ENCODE peak calls at places on chromosomes 3 and 15, in five cellular contexts. R is HCT116, P is hepatocyte, Q is ovary, T is astrocyte of the spinal cord. J is an unnamed sample.

GRCh38 chr15:94056314-94056713 is 175.0 kb upstream of the MCTP2 start:
- DNase-seq in Q (no peak), T (peak; percentile 84), R (no peak), P (no peak), J (no peak)

GRCh38 chr3:61595826-61596225 is 34.5 kb downstream of the PTPRG start:
- DNase-seq in Q (no peak), T (no peak), R (no peak), P (no peak), J (no peak)

GRCh38 chr3:110816008-110816407 is 255.6 kb upstream of the NECTIN3 start:
- DNase-seq in T (no peak), Q (no peak), P (no peak), R (peak; percentile 3), J (no peak)

GRCh38 chr3:65436580-65436979 is 602.1 kb downstream of the MAGI1 start:
- DNase-seq in Q (no peak), R (no peak), P (peak; percentile 15), T (peak; percentile 6), J (peak; percentile 41)

GRCh38 chr3:64489361-64490044 is 198.3 kb downstream of the ADAMTS9 start:
- DNase-seq in P (peak; percentile 89), Q (peak; percentile 69), T (no peak), R (no peak), J (no peak)

GRCh38 chr3:169579086-169579485 is 84.4 kb downstream of the MECOM start:
- DNase-seq in R (no peak), T (no peak), P (no peak), Q (no peak), J (no peak)

GRCh38 chr3:188583476-188584161 is 429.7 kb downstream of the LPP start:
- DNase-seq in R (no peak), Q (no peak), P (peak; percentile 34), T (no peak), J (no peak)

GRCh38 chr3:147904421-147904820 is 495.3 kb downstream of the ZIC1 start:
- DNase-seq in Q (no peak), T (no peak), P (no peak), R (no peak), J (no peak)

GRCh38 chr3:101268987-101269386 is 51.4 kb downstream of the IMPG2 start:
- DNase-seq in T (no peak), P (no peak), R (no peak), Q (no peak), J (no peak)

GRCh38 chr15:98799461-98799971 is 151.2 kb downstream of the IGF1R start:
- DNase-seq in P (peak; percentile 41), Q (no peak), T (peak; percentile 32), R (no peak), J (peak; percentile 77)

GRCh38 chr3:107604057-107604802 is 81.5 kb downstream of the BBX start:
- DNase-seq in P (no peak), T (peak; percentile 44), Q (no peak), R (no peak), J (no peak)

GRCh38 chr3:38650248-38650940 is 907 bp upstream of the SCN5A start:
- DNase-seq in P (no peak), R (no peak), Q (no peak), T (no peak), J (no peak)

GRCh38 chr3:49518441-49518840 is 35.8 kb upstream of the BSN start:
- DNase-seq in R (no peak), Q (no peak), T (no peak), P (no peak), J (no peak)

GRCh38 chr15:76147906-76148553 is 88.2 kb downstream of the TMEM266 start:
- DNase-seq in R (peak; percentile 12), Q (peak; percentile 41), T (peak; percentile 18), P (peak; percentile 79), J (peak; percentile 67)

GRCh38 chr15:63212050-63212973 is 22.9 kb downstream of the RAB8B start:
- DNase-seq in P (peak; percentile 30), T (peak; percentile 34), R (no peak), Q (no peak), J (peak; percentile 18)

GRCh38 chr3:25442486-25442885 is 14.4 kb downstream of the RARB start:
- DNase-seq in P (no peak), T (no peak), R (no peak), Q (no peak), J (no peak)

GRCh38 chr15:79209690-79210089 is 72.8 kb upstream of the ANKRD34C start:
- DNase-seq in R (no peak), Q (no peak), P (peak; percentile 14), T (no peak), J (no peak)

GRCh38 chr3:13134879-13135206 is 61.6 kb upstream of the IQSEC1 start:
- DNase-seq in P (no peak), R (no peak), Q (no peak), T (no peak), J (no peak)

GRCh38 chr15:39788108-39788507 is 5.5 kb upstream of the FSIP1 start:
- DNase-seq in P (no peak), R (no peak), Q (no peak), T (peak; percentile 41), J (no peak)

GRCh38 chr3:36512561-36512960 is 132.3 kb downstream of the STAC start:
- DNase-seq in P (no peak), R (no peak), T (no peak), Q (no peak), J (no peak)

GRCh38 chr15:71746719-71747118 is 63.6 kb upstream of the NR2E3 start:
- DNase-seq in Q (no peak), T (no peak), P (no peak), R (no peak), J (no peak)

GRCh38 chr15:55514414-55514850 is 6.4 kb upstream of the DNAAF4 start:
- DNase-seq in Q (no peak), P (no peak), R (no peak), T (no peak), J (no peak)

GRCh38 chr15:38073278-38073930 is 139.0 kb downstream of the TMCO5A start:
- DNase-seq in R (peak; percentile 28), P (peak; percentile 28), Q (peak; percentile 53), T (peak; percentile 63), J (no peak)

GRCh38 chr3:38722760-38723568 is 73.5 kb upstream of the SCN5A start:
- DNase-seq in P (no peak), R (no peak), T (peak; percentile 55), Q (no peak), J (no peak)

GRCh38 chr3:187290561-187290960 is 976 bp downstream of the MASP1 start:
- DNase-seq in P (no peak), Q (no peak), R (no peak), T (no peak), J (no peak)

GRCh38 chr3:33007776-33008175 is 56.3 kb downstream of the CCR4 start:
- DNase-seq in Q (no peak), R (no peak), P (no peak), T (no peak), J (no peak)

GRCh38 chr3:119297169-119297568 is 3.0 kb downstream of the ARHGAP31 start:
- DNase-seq in P (no peak), T (peak; percentile 55), Q (peak; percentile 17), R (no peak), J (no peak)

GRCh38 chr15:64187396-64188191 is 24.8 kb upstream of the PPIB start:
- DNase-seq in T (no peak), P (no peak), Q (no peak), R (no peak), J (no peak)

GRCh38 chr3:43914269-43914668 is 223.5 kb downstream of the ABHD5 start:
- DNase-seq in Q (no peak), P (no peak), T (no peak), R (no peak), J (no peak)
- TF ChIP-seq CTCF in Q (no peak), P (no peak), T (no peak), R (no peak), J (no peak)

GRCh38 chr3:44932271-44932670 is 43.7 kb downstream of the ZDHHC3 start:
- DNase-seq in R (no peak), P (no peak), T (no peak), Q (no peak), J (no peak)

GRCh38 chr3:44929782-44930181 is 46.2 kb downstream of the ZDHHC3 start:
- DNase-seq in P (no peak), R (no peak), T (no peak), Q (no peak), J (no peak)

GRCh38 chr3:44932986-44933944 is 42.7 kb downstream of the ZDHHC3 start:
- DNase-seq in Q (no peak), T (no peak), P (no peak), R (no peak), J (no peak)

GRCh38 chr3:44931791-44932190 is 44.2 kb downstream of the ZDHHC3 start:
- DNase-seq in T (no peak), Q (no peak), R (no peak), P (no peak), J (no peak)

GRCh38 chr3:44930911-44931310 is 45.1 kb downstream of the ZDHHC3 start:
- DNase-seq in R (no peak), P (no peak), T (no peak), Q (no peak), J (no peak)
- H3K4me3 ChIP-seq in R (no peak overlapping the region), P (no peak overlapping the region), T (no peak overlapping the region), Q (no peak overlapping the region), J (no peak overlapping the region)

GRCh38 chr3:43748179-43748578 is 57.4 kb downstream of the ABHD5 start:
- DNase-seq in Q (no peak), R (no peak), T (peak; percentile 38), P (no peak), J (no peak)

GRCh38 chr3:43747641-43748040 is 56.9 kb downstream of the ABHD5 start:
- DNase-seq in Q (no peak), T (no peak), P (no peak), R (no peak), J (no peak)

GRCh38 chr3:43737001-43737440 is 46.3 kb downstream of the ABHD5 start:
- DNase-seq in T (no peak), Q (no peak), R (no peak), P (peak; percentile 38), J (no peak)

GRCh38 chr3:43738305-43738704 is 47.6 kb downstream of the ABHD5 start:
- DNase-seq in R (no peak), Q (no peak), T (no peak), P (no peak), J (no peak)

DNA sequence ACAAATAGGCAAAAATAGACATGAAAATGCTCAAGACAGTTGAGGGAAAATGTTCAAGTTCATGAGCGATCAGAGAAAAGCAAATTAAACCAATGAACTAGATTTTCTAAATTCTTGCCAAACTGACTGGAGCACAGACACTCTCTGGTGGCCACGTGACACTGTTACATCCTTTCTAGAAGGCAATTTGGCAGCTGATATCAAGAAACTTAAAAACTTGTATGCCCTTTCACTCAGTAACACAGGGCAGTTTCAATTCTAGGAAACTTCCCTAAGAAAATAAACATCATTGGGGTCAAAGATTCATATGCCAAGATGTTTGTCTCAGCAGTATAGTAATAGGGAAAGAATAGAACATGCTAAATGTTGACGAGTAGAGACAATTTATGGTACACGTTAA is 52.2 kb downstream of the ABHD5 start:
- DNase-seq in P (no peak), Q (no peak), T (no peak), R (no peak), J (no peak)
- TF ChIP-seq CTCF in P (peak; percentile 22), Q (no peak), T (peak; percentile 22), R (peak; percentile 46), J (no peak)

DNA sequence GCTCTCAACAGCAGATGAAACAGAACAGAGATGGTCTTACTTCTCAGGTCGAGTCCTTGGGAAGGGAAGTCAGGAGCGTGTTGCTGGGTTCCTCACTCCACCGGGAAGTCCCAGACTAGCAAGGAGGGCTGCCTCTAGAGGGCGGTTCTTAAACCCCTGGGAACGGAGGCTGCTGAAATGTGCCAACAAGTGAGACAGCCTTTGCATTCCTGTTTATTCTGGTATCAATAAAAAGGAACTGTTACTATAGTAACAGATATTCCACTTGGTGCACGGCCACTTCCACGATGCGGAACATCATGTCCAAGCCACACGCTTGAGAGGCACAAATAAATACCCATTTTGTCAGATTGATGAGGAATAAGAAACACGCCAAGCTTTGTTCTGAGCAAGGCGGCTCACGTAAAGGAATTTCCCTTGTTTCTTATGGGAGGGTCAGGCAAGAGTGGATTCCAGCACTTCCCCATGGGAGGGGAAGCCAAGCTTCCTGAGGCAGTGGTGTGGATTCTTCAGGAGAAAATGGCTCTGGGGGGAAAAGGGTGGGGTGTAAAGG is at the start of gene FAM107A:
- DNase-seq in R (no peak), Q (no peak), P (no peak), T (peak; percentile 67), J (no peak)
- H3K4me3 ChIP-seq in R (no peak within 1 kb of the TSS), Q (no peak within 1 kb of the TSS), P (no peak within 1 kb of the TSS), T (no peak within 1 kb of the TSS), J (no peak within 1 kb of the TSS)

J was measured in NB4.